ENCODE peak calls at places on chromosomes 4 and X, in five cellular contexts. D is NCI-H510A treated with DMSO at 0.1 percent for 48 hours; O is stimulated activated CD8-positive, alpha-beta memory T cell treated with anti-CD3 and anti-CD28 coated beads, Interleukin-15, amount 100 ng/mL, for 48 hours; Q is dermis blood vessel endothelial cell; E is adrenal gland. F is an unnamed sample.

GRCh38 chr4:94504545-94504944 is 52.8 kb downstream of the PDLIM5 start:
- DNase-seq in O (no peak), E (no peak), D (no peak), Q (no peak), F (no peak)

GRCh38 chr4:85128246-85129204 is 162.0 kb upstream of the WDFY3 start:
- DNase-seq in D (no peak), E (no peak), Q (no peak), O (no peak), F (no peak)

GRCh38 chr4:865121-865465 is 39.2 kb upstream of the CPLX1 start:
- DNase-seq in O (no peak), E (no peak), Q (no peak), D (no peak), F (no peak)

GRCh38 chrX:45771114-45771513 is 570.4 kb upstream of the DIPK2B start:
- DNase-seq in D (no peak), E (no peak), O (no peak), Q (peak), F (peak)

GRCh38 chrX:13597928-13598327 is 28.5 kb downstream of the EGFL6 start:
- DNase-seq in D (no peak), Q (no peak), E (no peak), O (no peak), F (no peak)

GRCh38 chrX:136627381-136627780 is 20.6 kb upstream of the CD40LG start:
- DNase-seq in E (no peak), Q (no peak), D (no peak), O (no peak), F (no peak)

GRCh38 chr4:55311792-55312490 is 34.1 kb upstream of the SRD5A3 start:
- DNase-seq in Q (no peak), D (no peak), E (peak), O (no peak), F (no peak)

GRCh38 chr4:186227221-186227620 is at the start of gene KLKB1:
- DNase-seq in E (no peak), Q (peak), O (no peak), D (peak), F (peak)

GRCh38 chr4:2217726-2218125 is 24.2 kb downstream of the HAUS3 start:
- DNase-seq in D (no peak), E (no peak), Q (no peak), O (no peak), F (no peak)

GRCh38 chr4:74120086-74120485 is 21.1 kb upstream of the CXCL2 start:
- DNase-seq in E (no peak), Q (no peak), O (no peak), D (no peak), F (no peak)

GRCh38 chr4:53307819-53308773 is 57.8 kb downstream of the SCFD2 start:
- DNase-seq in Q (peak), O (no peak), D (no peak), E (no peak), F (no peak)

GRCh38 chr4:108425988-108426387 is 194.4 kb upstream of the RPL34 start:
- DNase-seq in Q (no peak), O (no peak), E (no peak), D (no peak), F (no peak)

GRCh38 chr4:185149392-185149791 is 6.3 kb downstream of the SLC25A4 start:
- DNase-seq in O (no peak), Q (no peak), E (no peak), D (no peak), F (no peak)

GRCh38 chr4:26022346-26022891 is 108.4 kb downstream of the SMIM20 start:
- DNase-seq in D (peak), Q (peak), E (no peak), O (no peak), F (peak)

GRCh38 chr4:159069922-159070321 is 33.0 kb upstream of the RAPGEF2 start:
- DNase-seq in E (no peak), Q (no peak), D (no peak), O (no peak), F (no peak)

GRCh38 chr4:21226637-21227538 is 526.6 kb downstream of the PACRGL start:
- DNase-seq in D (no peak), E (no peak), Q (peak), O (no peak), F (peak)

GRCh38 chr4:6781113-6781512 is 1.4 kb upstream of the KIAA0232 start:
- DNase-seq in O (no peak), D (peak), E (no peak), Q (no peak), F (peak)

GRCh38 chrX:84064814-84065213 is 123.2 kb downstream of the RPS6KA6 start:
- DNase-seq in E (no peak), D (peak), O (no peak), Q (no peak), F (peak)

GRCh38 chrX:125205084-125205917 is 114.4 kb upstream of the TEX13C start:
- DNase-seq in D (peak), Q (no peak), O (no peak), E (peak), F (peak)

GRCh38 chr4:75723117-75723801 is 1.1 kb upstream of the USO1 start:
- DNase-seq in O (no peak), D (no peak), E (no peak), Q (peak), F (no peak)

GRCh38 chr4:64581422-64581821 is 172.2 kb upstream of the TECRL start:
- DNase-seq in D (no peak), Q (no peak), O (no peak), E (peak), F (peak)

GRCh38 chr4:27861802-27862201 is 1001.2 kb downstream of the STIM2 start:
- DNase-seq in Q (no peak), D (no peak), O (no peak), E (no peak), F (no peak)

GRCh38 chr4:150363721-150364688 is 217.9 kb upstream of the MAB21L2 start:
- DNase-seq in D (no peak), Q (no peak), O (no peak), E (no peak), F (no peak)

GRCh38 chr4:5133933-5134594 is 82.8 kb downstream of the STK32B start:
- DNase-seq in D (no peak), O (no peak), Q (no peak), E (no peak), F (no peak)

GRCh38 chr4:66693694-66694093 is 851.6 kb downstream of the CENPC start:
- DNase-seq in O (no peak), E (no peak), D (no peak), Q (no peak), F (no peak)

GRCh38 chrX:18041656-18042055 is 179.0 kb downstream of the BEND2 start:
- DNase-seq in D (no peak), E (no peak), O (no peak), Q (no peak), F (no peak)

GRCh38 chr4:687048-687974 is 1.6 kb downstream of the SLC49A3 start:
- DNase-seq in D (no peak), Q (peak), O (no peak), E (peak), F (peak)

GRCh38 chr4:25159837-25160713 is at the start of gene SEPSECS:
- DNase-seq in D (peak), E (peak), Q (peak), O (peak), F (peak)

GRCh38 chr4:30642520-30642919 is 77.6 kb upstream of the PCDH7 start:
- DNase-seq in O (no peak), D (no peak), E (no peak), Q (no peak), F (peak)

GRCh38 chr4:25783943-25784342 is 78.8 kb downstream of the SEL1L3 start:
- DNase-seq in E (no peak), O (peak), Q (peak), D (no peak), F (no peak)